ENCODE peak calls at places on chromosome 5, in five cellular contexts. E, F, B, J and U are unnamed samples.

GRCh38 chr5:143524338-143524929 is 120.9 kb upstream of the NR3C1 start:
- DNase-seq in J (no peak), F (no peak), E (peak; percentile 41), B (no peak), U (no peak)

GRCh38 chr5:130605200-130605599 is 559.9 kb downstream of the HINT1 start:
- DNase-seq in F (no peak), B (no peak), E (no peak), J (no peak), U (no peak)

GRCh38 chr5:167906209-167906853 is 385.1 kb upstream of the WWC1 start:
- DNase-seq in J (no peak), F (no peak), E (no peak), B (no peak), U (no peak)

GRCh38 chr5:127373858-127374491 is 83.4 kb downstream of the MEGF10 start:
- DNase-seq in B (no peak), J (no peak), F (no peak), E (no peak), U (no peak)

GRCh38 chr5:151682751-151683331 is 3.9 kb downstream of the SPARC start:
- DNase-seq in F (peak; percentile 67), E (peak; percentile 70), J (no peak), B (no peak), U (no peak)

GRCh38 chr5:73170522-73170921 is 2.5 kb upstream of the TMEM174 start:
- DNase-seq in E (peak; percentile 53), B (no peak), J (no peak), F (peak; percentile 59), U (no peak)

GRCh38 chr5:587403-587802 is 24.7 kb upstream of the CEP72 start:
- DNase-seq in B (no peak), E (no peak), F (no peak), J (no peak), U (no peak)

GRCh38 chr5:72608297-72608696 is 101.1 kb upstream of the ZNF366 start:
- DNase-seq in J (no peak), B (no peak), F (peak; percentile 84), E (peak; percentile 62), U (no peak)

GRCh38 chr5:101675510-101675909 is 620.6 kb downstream of the SLCO4C1 start:
- DNase-seq in F (no peak), B (no peak), E (no peak), J (no peak), U (no peak)

DNA sequence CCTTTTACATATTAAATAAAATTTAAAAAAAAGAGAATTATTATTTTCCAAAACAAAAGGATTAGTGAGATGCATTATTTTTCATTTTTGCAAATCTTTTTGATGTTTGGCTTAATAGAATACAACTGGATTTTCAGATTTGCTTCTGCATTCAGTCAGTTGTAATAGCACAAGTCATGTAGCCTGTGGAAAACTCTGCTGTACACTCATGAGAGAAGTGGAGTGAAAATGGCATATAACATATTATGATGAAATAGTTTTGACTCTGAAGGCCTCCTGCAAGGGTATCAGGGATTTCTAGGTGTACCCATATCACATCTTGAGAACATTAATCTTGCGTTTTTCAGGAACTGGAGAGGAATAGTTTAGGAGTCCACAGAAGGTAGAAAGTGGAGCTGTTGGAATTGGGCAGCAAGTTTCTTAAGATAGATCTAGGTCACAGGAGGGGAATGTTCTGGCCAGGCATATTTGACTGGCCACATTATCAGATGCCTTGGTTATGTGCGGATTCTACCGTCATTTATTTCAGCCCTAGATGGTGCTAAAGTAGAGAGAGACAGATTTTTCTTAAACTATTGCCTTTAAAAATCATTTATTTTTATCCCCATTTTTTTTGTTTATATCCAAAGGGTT is 16.4 kb downstream of the LNPEP start:
- DNase-seq in F (no peak), E (no peak), B (no peak), J (no peak), U (no peak)
- TF ChIP-seq CTCF in F (no peak), E (no peak), B (no peak), J (no peak), U (no peak)

GRCh38 chr5:78507531-78507930 is 141.0 kb downstream of the LHFPL2 start:
- DNase-seq in B (no peak), F (no peak), J (no peak), E (no peak), U (no peak)
- H3K4me3 ChIP-seq in B (no peak overlapping the region), F (peak overlapping the region; percentile 66), J (no peak overlapping the region), E (no peak overlapping the region), U (no peak overlapping the region)

DNA sequence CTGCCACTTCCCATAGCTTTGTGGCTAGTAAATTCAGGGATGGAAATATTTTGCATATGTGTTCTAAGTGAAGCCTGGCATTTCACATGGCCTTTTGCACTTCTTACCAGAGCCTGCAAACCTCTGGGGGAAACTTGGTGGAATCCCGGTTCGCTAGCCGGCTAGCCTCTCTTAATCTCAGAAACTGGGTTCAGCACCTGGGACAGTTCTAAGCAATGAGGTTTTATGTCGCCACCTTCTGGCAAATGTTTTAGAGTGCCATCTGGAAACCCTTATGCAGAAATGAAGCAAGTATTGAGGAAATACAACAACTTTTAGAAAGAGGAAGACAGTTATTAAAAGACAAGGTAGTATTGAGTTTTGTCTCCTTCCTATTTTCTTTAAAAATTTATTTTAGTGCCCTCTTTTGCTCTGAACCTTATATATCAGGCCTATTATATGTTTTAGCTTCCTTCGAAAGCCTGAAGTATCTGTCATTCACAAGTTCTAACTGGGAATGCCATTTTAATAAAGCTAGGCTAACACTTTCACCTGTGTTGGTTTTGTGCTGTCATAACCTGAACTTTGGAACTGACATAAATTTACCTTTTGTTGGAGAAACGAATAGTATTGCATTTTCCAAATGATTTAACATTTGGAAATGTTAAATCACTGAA is 963 bp upstream of the HTR1A start:
- DNase-seq in E (peak; percentile 76), J (peak; percentile 5), F (peak; percentile 78), B (peak; percentile 2), U (peak; percentile 54)
- TF ChIP-seq CTCF in E (peak; percentile 79), J (peak; percentile 50), F (peak; percentile 77), B (peak; percentile 55), U (peak; percentile 77)

DNA sequence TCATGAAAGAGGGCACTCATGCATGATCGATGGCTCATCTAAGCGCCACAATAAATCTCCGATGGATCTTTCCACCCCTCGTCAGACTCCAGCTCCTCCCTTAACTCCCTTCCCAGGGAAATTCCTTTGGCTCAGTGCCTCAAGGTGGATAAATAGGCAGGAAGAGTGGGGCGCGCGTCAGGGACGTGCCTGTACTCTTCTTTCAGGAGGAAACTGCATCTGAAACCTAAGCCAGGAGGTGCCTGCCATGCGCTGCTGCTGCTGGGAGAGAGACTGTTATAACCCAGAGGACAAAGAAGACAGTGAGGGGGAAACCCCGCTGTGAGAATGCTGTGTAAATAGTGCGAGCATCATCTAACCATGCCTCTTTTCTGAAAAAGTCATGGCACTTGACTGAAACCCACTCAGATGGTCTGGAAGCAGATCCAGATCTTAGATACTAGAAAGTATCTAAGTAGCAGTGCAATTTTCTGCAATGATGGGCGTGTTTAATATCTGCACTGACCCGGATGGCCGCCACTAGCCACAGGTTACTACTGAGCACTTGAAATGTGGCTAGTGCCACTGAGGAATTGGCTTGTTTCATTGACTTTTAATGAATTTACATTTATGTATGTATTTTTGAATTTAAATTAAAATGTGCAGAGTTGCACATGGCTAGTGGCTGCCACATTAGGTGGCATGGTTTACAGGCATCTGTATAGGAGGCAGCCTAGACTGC is 120.3 kb upstream of the BASP1 start:
- DNase-seq in B (no peak), F (no peak), E (no peak), J (no peak), U (no peak)
- H3K4me3 ChIP-seq in B (no peak overlapping the region), F (no peak overlapping the region), E (no peak overlapping the region), J (no peak overlapping the region), U (no peak overlapping the region)

GRCh38 chr5:23405316-23406068 is 101.9 kb upstream of the PRDM9 start:
- DNase-seq in B (no peak), E (peak; percentile 25), J (no peak), F (peak; percentile 13), U (no peak)
- TF ChIP-seq CTCF in B (no peak), E (peak; percentile 25), J (no peak), F (peak; percentile 3), U (no peak)

GRCh38 chr5:9483251-9483650 is 62.6 kb downstream of the SEMA5A start:
- DNase-seq in B (no peak), F (peak; percentile 16), J (no peak), E (no peak), U (no peak)
- H3K4me3 ChIP-seq in B (no peak overlapping the region), F (no peak overlapping the region), J (no peak overlapping the region), E (no peak overlapping the region), U (no peak overlapping the region)

DNA sequence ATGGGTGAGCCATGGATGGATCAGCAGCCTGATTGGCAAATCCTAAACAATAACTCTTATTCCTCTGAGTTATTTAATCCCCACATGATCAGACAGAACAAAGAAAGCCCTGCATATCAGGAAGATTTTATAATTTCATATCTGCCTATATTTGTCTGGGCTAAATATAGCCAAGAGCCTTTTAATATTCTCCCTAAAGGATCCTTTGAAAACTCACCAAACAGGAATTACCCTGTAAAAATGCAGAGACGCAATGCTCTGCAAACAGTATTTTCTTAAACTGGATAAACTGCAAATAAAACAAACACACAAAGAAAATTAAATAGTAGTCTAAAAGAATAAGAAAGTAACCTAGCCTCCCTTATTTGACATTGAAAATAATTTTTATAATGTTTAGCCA is 483.3 kb downstream of the ZNF608 start:
- DNase-seq in F (no peak), E (no peak), J (no peak), B (no peak), U (peak; percentile 96)
- TF ChIP-seq CTCF in F (no peak), E (no peak), J (no peak), B (no peak), U (no peak)

DNA sequence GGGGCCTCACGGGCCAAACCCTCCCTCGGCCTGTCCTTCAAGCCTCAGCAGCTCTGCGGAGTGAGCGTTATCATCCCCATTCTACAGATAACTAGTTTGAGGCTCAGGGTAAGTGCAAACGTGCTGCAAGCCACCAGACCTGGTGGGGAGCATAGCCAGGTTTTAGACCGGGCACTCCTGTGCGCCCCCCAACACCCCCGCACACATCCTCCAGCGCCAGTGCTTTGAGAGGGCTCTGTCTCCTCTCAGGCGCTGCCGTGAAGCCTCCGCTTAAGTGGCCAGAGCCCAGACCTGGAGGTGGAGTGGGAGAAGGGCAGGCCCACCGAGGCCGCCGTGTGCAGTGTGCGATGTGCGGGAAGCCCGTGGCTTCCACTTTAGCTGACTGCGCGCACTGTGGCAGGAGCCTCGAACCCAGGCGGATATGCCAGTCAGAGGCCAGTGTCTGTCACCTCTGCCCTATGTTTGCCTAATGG is 1.6 kb upstream of the MGAT1 start:
- DNase-seq in E (no peak), F (no peak), B (no peak), J (no peak), U (no peak)
- H3K4me3 ChIP-seq in E (peak overlapping the region; percentile 48), F (no peak overlapping the region), B (no peak overlapping the region), J (no peak overlapping the region), U (no peak overlapping the region)

GRCh38 chr5:162603399-162603798 is 535.8 kb downstream of the GABRG2 start:
- DNase-seq in B (no peak), F (no peak), E (no peak), J (no peak), U (no peak)

DNA sequence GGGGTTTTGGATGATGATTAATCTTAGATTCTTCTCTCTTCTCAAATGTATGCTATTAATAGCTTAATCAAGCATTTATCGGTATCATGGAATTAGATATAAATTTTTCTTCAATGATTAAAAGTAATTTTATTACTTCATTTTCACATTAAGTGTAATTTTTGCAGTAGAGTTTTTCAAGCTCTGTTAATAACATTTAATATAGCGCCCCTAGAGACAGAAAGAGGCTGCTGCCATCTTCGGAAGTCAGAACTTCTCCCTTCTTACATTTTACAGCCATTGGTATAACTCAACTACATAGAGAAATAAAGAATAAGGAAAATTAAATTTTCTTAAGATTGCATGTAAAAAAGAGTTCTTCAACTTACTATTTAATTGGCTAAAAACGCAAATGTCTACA is 540.3 kb downstream of the GABRG2 start:
- DNase-seq in B (no peak), F (no peak), J (no peak), E (no peak), U (no peak)
- TF ChIP-seq CTCF in B (no peak), F (no peak), J (no peak), E (no peak), U (no peak)